ENCODE peak calls at places on chromosomes 6 and 20, in six cellular contexts. One of them, this sample, is unnamed.

GRCh38 chr6:8065519-8065911 is 1.3 kb upstream of the BLOC1S5 start:
- DNase-seq in A549: no peak
- DNase-seq in GM12878: peak; percentile 46
- DNase-seq in K562: no peak
- DNase-seq in HepG2: no peak
- DNase-seq in SK-N-SH: no peak
- DNase-seq in this sample: no peak

GRCh38 chr20:61975411-61975810 is 90.3 kb downstream of the TAF4 start:
- DNase-seq in HepG2: no peak
- DNase-seq in A549: no peak
- DNase-seq in GM12878: no peak
- DNase-seq in SK-N-SH: no peak
- DNase-seq in K562: no peak
- DNase-seq in this sample: no peak

GRCh38 chr6:9540534-9541126 is 874.2 kb downstream of the TFAP2A start:
- DNase-seq in GM12878: no peak
- DNase-seq in A549: peak; percentile 11
- DNase-seq in K562: peak; percentile 46
- DNase-seq in SK-N-SH: peak; percentile 20
- DNase-seq in HepG2: peak; percentile 20
- DNase-seq in this sample: no peak

GRCh38 chr20:36110936-36111445 is 43.5 kb upstream of the EPB41L1 start:
- DNase-seq in SK-N-SH: no peak
- DNase-seq in A549: no peak
- DNase-seq in HepG2: no peak
- DNase-seq in K562: no peak
- DNase-seq in GM12878: no peak
- DNase-seq in this sample: no peak

GRCh38 chr6:169556758-169557505 is 144.9 kb downstream of the WDR27 start:
- DNase-seq in GM12878: peak; percentile 61
- DNase-seq in SK-N-SH: no peak
- DNase-seq in HepG2: no peak
- DNase-seq in A549: no peak
- DNase-seq in K562: no peak
- DNase-seq in this sample: no peak

GRCh38 chr6:25717856-25718740 is 36.4 kb upstream of the SLC17A4 start:
- DNase-seq in SK-N-SH: peak; percentile 44
- DNase-seq in K562: peak; percentile 52
- DNase-seq in A549: peak; percentile 13
- DNase-seq in GM12878: no peak
- DNase-seq in HepG2: peak; percentile 39
- DNase-seq in this sample: no peak

GRCh38 chr6:135583256-135583758 is 85.8 kb upstream of the AHI1 start:
- DNase-seq in SK-N-SH: no peak
- DNase-seq in HepG2: no peak
- DNase-seq in GM12878: no peak
- DNase-seq in K562: no peak
- DNase-seq in A549: no peak
- DNase-seq in this sample: no peak

GRCh38 chr6:1770435-1770843 is 160.7 kb downstream of the FOXC1 start:
- DNase-seq in HepG2: no peak
- DNase-seq in GM12878: peak; percentile 65
- DNase-seq in SK-N-SH: no peak
- DNase-seq in A549: no peak
- DNase-seq in K562: no peak
- DNase-seq in this sample: no peak

GRCh38 chr6:105069821-105070445 is 109.9 kb downstream of the POPDC3 start:
- DNase-seq in SK-N-SH: no peak
- DNase-seq in A549: no peak
- DNase-seq in HepG2: no peak
- DNase-seq in K562: no peak
- DNase-seq in GM12878: no peak
- DNase-seq in this sample: no peak

GRCh38 chr6:47983491-47983890 is 127.5 kb downstream of the PTCHD4 start:
- DNase-seq in GM12878: no peak
- DNase-seq in K562: no peak
- DNase-seq in SK-N-SH: no peak
- DNase-seq in HepG2: no peak
- DNase-seq in A549: no peak
- DNase-seq in this sample: no peak

GRCh38 chr20:63282946-63283345 is 10.0 kb upstream of the COL20A1 start:
- DNase-seq in SK-N-SH: no peak
- DNase-seq in GM12878: no peak
- DNase-seq in HepG2: no peak
- DNase-seq in K562: no peak
- DNase-seq in A549: no peak
- DNase-seq in this sample: no peak

GRCh38 chr20:50534567-50534966 is 24.4 kb downstream of the PTPN1 start:
- DNase-seq in K562: no peak
- DNase-seq in GM12878: no peak
- DNase-seq in A549: no peak
- DNase-seq in SK-N-SH: no peak
- DNase-seq in HepG2: no peak
- DNase-seq in this sample: no peak

GRCh38 chr20:40668449-40669228 is 20.4 kb downstream of the MAFB start:
- DNase-seq in K562: no peak
- DNase-seq in A549: no peak
- DNase-seq in SK-N-SH: peak; percentile 74
- DNase-seq in GM12878: no peak
- DNase-seq in HepG2: peak; percentile 96
- DNase-seq in this sample: no peak

GRCh38 chr6:161101517-161101916 is 109.9 kb downstream of the MAP3K4 start:
- DNase-seq in SK-N-SH: peak; percentile 43
- DNase-seq in GM12878: no peak
- DNase-seq in K562: no peak
- DNase-seq in A549: no peak
- DNase-seq in HepG2: no peak
- DNase-seq in this sample: no peak

GRCh38 chr6:150767585-150768164 is 97.8 kb upstream of the MTHFD1L start:
- DNase-seq in A549: no peak
- DNase-seq in K562: no peak
- DNase-seq in SK-N-SH: no peak
- DNase-seq in GM12878: no peak
- DNase-seq in HepG2: no peak
- DNase-seq in this sample: no peak

GRCh38 chr6:2148748-2149147 is 96.7 kb downstream of the GMDS start:
- DNase-seq in A549: no peak
- DNase-seq in HepG2: no peak
- DNase-seq in K562: no peak
- DNase-seq in SK-N-SH: no peak
- DNase-seq in GM12878: no peak
- DNase-seq in this sample: no peak

GRCh38 chr6:37517411-37517812 is 17.7 kb upstream of the CCDC167 start:
- DNase-seq in GM12878: no peak
- DNase-seq in SK-N-SH: no peak
- DNase-seq in A549: no peak
- DNase-seq in HepG2: no peak
- DNase-seq in K562: no peak
- DNase-seq in this sample: no peak

GRCh38 chr6:81748946-81749345 is 3.5 kb downstream of the TENT5A start:
- DNase-seq in GM12878: no peak
- DNase-seq in A549: no peak
- DNase-seq in K562: no peak
- DNase-seq in HepG2: no peak
- DNase-seq in SK-N-SH: no peak
- DNase-seq in this sample: no peak

GRCh38 chr6:56807992-56808342 is 146.9 kb upstream of the BEND6 start:
- DNase-seq in K562: no peak
- DNase-seq in A549: no peak
- DNase-seq in HepG2: no peak
- DNase-seq in GM12878: no peak
- DNase-seq in SK-N-SH: no peak
- DNase-seq in this sample: no peak

GRCh38 chr6:96735332-96735731 is 101.9 kb downstream of the GPR63 start:
- DNase-seq in HepG2: no peak
- DNase-seq in K562: no peak
- DNase-seq in SK-N-SH: no peak
- DNase-seq in A549: no peak
- DNase-seq in GM12878: no peak
- DNase-seq in this sample: no peak

GRCh38 chr6:43916924-43917877 is 147.2 kb downstream of the VEGFA start:
- DNase-seq in SK-N-SH: no peak
- DNase-seq in HepG2: peak; percentile 92
- DNase-seq in A549: no peak
- DNase-seq in GM12878: no peak
- DNase-seq in K562: no peak
- DNase-seq in this sample: no peak

GRCh38 chr6:157317129-157317814 is 6.0 kb downstream of the TMEM242 start:
- DNase-seq in SK-N-SH: no peak
- DNase-seq in HepG2: peak; percentile 48
- DNase-seq in GM12878: no peak
- DNase-seq in K562: peak; percentile 72
- DNase-seq in A549: peak; percentile 76
- DNase-seq in this sample: no peak

GRCh38 chr6:490251-491037 is 98.9 kb downstream of the IRF4 start:
- DNase-seq in HepG2: no peak
- DNase-seq in A549: no peak
- DNase-seq in K562: no peak
- DNase-seq in SK-N-SH: no peak
- DNase-seq in GM12878: peak; percentile 39
- DNase-seq in this sample: no peak

GRCh38 chr6:34295721-34296120 is 46.9 kb upstream of the SMIM29 start:
- DNase-seq in HepG2: no peak
- DNase-seq in A549: no peak
- DNase-seq in SK-N-SH: no peak
- DNase-seq in K562: no peak
- DNase-seq in GM12878: peak; percentile 95
- DNase-seq in this sample: no peak

GRCh38 chr20:50295762-50296449 is 105.3 kb downstream of the CEBPB start:
- DNase-seq in K562: no peak
- DNase-seq in SK-N-SH: peak; percentile 87
- DNase-seq in GM12878: no peak
- DNase-seq in A549: no peak
- DNase-seq in HepG2: no peak
- DNase-seq in this sample: no peak

GRCh38 chr20:63706852-63707557 is 771 bp downstream of the ARFRP1 start:
- DNase-seq in HepG2: peak; percentile 77
- DNase-seq in GM12878: no peak
- DNase-seq in SK-N-SH: peak; percentile 70
- DNase-seq in A549: no peak
- DNase-seq in K562: peak; percentile 73
- DNase-seq in this sample: no peak

GRCh38 chr6:157716553-157716952 is 106.5 kb upstream of the SNX9 start:
- DNase-seq in SK-N-SH: no peak
- DNase-seq in HepG2: no peak
- DNase-seq in A549: no peak
- DNase-seq in K562: no peak
- DNase-seq in GM12878: no peak
- DNase-seq in this sample: no peak

GRCh38 chr6:120378582-120379220 is 955.6 kb downstream of the TBC1D32 start:
- DNase-seq in K562: peak; percentile 19
- DNase-seq in HepG2: peak; percentile 72
- DNase-seq in A549: peak; percentile 6
- DNase-seq in GM12878: no peak
- DNase-seq in SK-N-SH: peak; percentile 28
- DNase-seq in this sample: no peak

GRCh38 chr6:135990437-135990836 is 138.9 kb downstream of the PDE7B start:
- DNase-seq in A549: no peak
- DNase-seq in SK-N-SH: no peak
- DNase-seq in HepG2: no peak
- DNase-seq in K562: no peak
- DNase-seq in GM12878: no peak
- DNase-seq in this sample: no peak

GRCh38 chr6:53680489-53680888 is 14.9 kb upstream of the KLHL31 start:
- DNase-seq in K562: no peak
- DNase-seq in SK-N-SH: no peak
- DNase-seq in A549: no peak
- DNase-seq in HepG2: no peak
- DNase-seq in GM12878: no peak
- DNase-seq in this sample: no peak

GRCh38 chr6:116210750-116211425 is 43.0 kb downstream of the TSPYL4 start:
- DNase-seq in K562: no peak
- DNase-seq in A549: no peak
- DNase-seq in HepG2: no peak
- DNase-seq in GM12878: no peak
- DNase-seq in SK-N-SH: no peak
- DNase-seq in this sample: no peak

GRCh38 chr6:16758163-16758975 is 2.9 kb downstream of the ATXN1 start:
- DNase-seq in K562: no peak
- DNase-seq in HepG2: peak; percentile 66
- DNase-seq in GM12878: no peak
- DNase-seq in SK-N-SH: no peak
- DNase-seq in A549: no peak
- DNase-seq in this sample: no peak
- TF ChIP-seq CHD2 in K562: no peak
- TF ChIP-seq CHD2 in HepG2: no peak
- TF ChIP-seq CHD2 in GM12878: no peak
- TF ChIP-seq CHD2 in SK-N-SH: no peak
- TF ChIP-seq CHD2 in A549: no peak
- TF ChIP-seq CHD2 in this sample: no peak

GRCh38 chr6:84017709-84018452 is 15.7 kb upstream of the MRAP2 start:
- DNase-seq in GM12878: no peak
- DNase-seq in A549: no peak
- DNase-seq in K562: no peak
- DNase-seq in SK-N-SH: no peak
- DNase-seq in HepG2: no peak
- DNase-seq in this sample: no peak
- TF ChIP-seq CHD2 in GM12878: no peak
- TF ChIP-seq CHD2 in A549: no peak
- TF ChIP-seq CHD2 in K562: no peak
- TF ChIP-seq CHD2 in SK-N-SH: no peak
- TF ChIP-seq CHD2 in HepG2: no peak
- TF ChIP-seq CHD2 in this sample: no peak

GRCh38 chr6:29009358-29009757 is 4.2 kb upstream of the ZNF311 start:
- DNase-seq in SK-N-SH: no peak
- DNase-seq in K562: no peak
- DNase-seq in GM12878: no peak
- DNase-seq in A549: no peak
- DNase-seq in HepG2: peak; percentile 48
- DNase-seq in this sample: no peak

GRCh38 chr6:29014729-29015608 is 9.9 kb upstream of the ZNF311 start:
- DNase-seq in A549: no peak
- DNase-seq in GM12878: no peak
- DNase-seq in SK-N-SH: no peak
- DNase-seq in K562: no peak
- DNase-seq in HepG2: no peak
- DNase-seq in this sample: no peak

GRCh38 chr6:29016559-29017427 is 11.7 kb upstream of the ZNF311 start:
- DNase-seq in HepG2: peak; percentile 80
- DNase-seq in GM12878: peak; percentile 56
- DNase-seq in A549: peak; percentile 46
- DNase-seq in K562: peak; percentile 73
- DNase-seq in SK-N-SH: peak; percentile 72
- DNase-seq in this sample: peak; percentile 90

GRCh38 chr6:29008089-29008488 is 3.0 kb upstream of the ZNF311 start:
- DNase-seq in HepG2: no peak
- DNase-seq in K562: no peak
- DNase-seq in SK-N-SH: no peak
- DNase-seq in GM12878: no peak
- DNase-seq in A549: no peak
- DNase-seq in this sample: no peak

GRCh38 chr6:29011276-29011734 is 6.2 kb upstream of the ZNF311 start:
- DNase-seq in GM12878: no peak
- DNase-seq in K562: peak; percentile 65
- DNase-seq in HepG2: no peak
- DNase-seq in SK-N-SH: peak; percentile 72
- DNase-seq in A549: peak; percentile 47
- DNase-seq in this sample: peak; percentile 73
- TF ChIP-seq CHD2 in GM12878: no peak
- TF ChIP-seq CHD2 in K562: no peak
- TF ChIP-seq CHD2 in HepG2: no peak
- TF ChIP-seq CHD2 in SK-N-SH: no peak
- TF ChIP-seq CHD2 in A549: no peak
- TF ChIP-seq CHD2 in this sample: no peak

GRCh38 chr6:165889636-165890403 is 226.8 kb upstream of the PDE10A start:
- DNase-seq in GM12878: no peak
- DNase-seq in K562: no peak
- DNase-seq in A549: no peak
- DNase-seq in HepG2: peak; percentile 35
- DNase-seq in SK-N-SH: peak; percentile 65
- DNase-seq in this sample: peak; percentile 69
- TF ChIP-seq CHD2 in GM12878: no peak
- TF ChIP-seq CHD2 in K562: no peak
- TF ChIP-seq CHD2 in A549: no peak
- TF ChIP-seq CHD2 in HepG2: no peak
- TF ChIP-seq CHD2 in SK-N-SH: no peak
- TF ChIP-seq CHD2 in this sample: no peak